ENCODE peak calls at places on chromosomes 11 and 22, in nine cellular contexts. A is kidney, J is PC-3, K is H9, F is aorta, M is neural progenitor cell, I is ovary, S is body of pancreas, Y is right lobe of liver. N is an unnamed sample.

GRCh38 chr11:77058900-77059299 is 7.9 kb upstream of the CAPN5 start:
- DNase-seq in A (no peak), J (no peak), K (no peak), F (no peak), M (no peak), I (no peak), S (no peak), Y (no peak), N (no peak)

GRCh38 chr11:19819148-19819547 is 106.5 kb downstream of the NAV2 start:
- DNase-seq in A (no peak), J (no peak), K (no peak), F (no peak), M (no peak), I (no peak), S (no peak), Y (no peak), N (no peak)

GRCh38 chr11:102727890-102728289 is 3.1 kb upstream of the MMP8 start:
- DNase-seq in A (no peak), J (peak), K (no peak), F (no peak), M (no peak), I (no peak), S (peak), Y (no peak), N (no peak)

GRCh38 chr11:109697140-109697843 is 275.3 kb downstream of the C11orf87 start:
- DNase-seq in A (no peak), J (peak), K (peak), F (no peak), M (peak), I (no peak), S (peak), Y (no peak), N (peak)

GRCh38 chr22:50247748-50248147 is 2.9 kb upstream of the TUBGCP6 start:
- DNase-seq in A (peak), J (peak), K (peak), F (no peak), M (peak), I (peak), S (peak), Y (no peak), N (peak)

GRCh38 chr11:132471491-132471890 is 1060.8 kb downstream of the OPCML start:
- DNase-seq in A (no peak), J (no peak), K (no peak), F (no peak), M (no peak), I (no peak), S (no peak), Y (no peak), N (no peak)

GRCh38 chr22:33726294-33726711 is 194.0 kb downstream of the LARGE1 start:
- DNase-seq in A (no peak), J (peak), K (no peak), F (no peak), M (no peak), I (no peak), S (peak), Y (no peak), N (no peak)

GRCh38 chr11:86214710-86215109 is 29.8 kb upstream of the EED start:
- DNase-seq in A (no peak), J (peak), K (no peak), F (no peak), M (no peak), I (no peak), S (no peak), Y (no peak), N (no peak)

GRCh38 chr11:82718307-82718706 is 15.4 kb downstream of the FAM181B start:
- DNase-seq in A (no peak), J (peak), K (peak), F (no peak), M (peak), I (peak), S (peak), Y (no peak), N (peak)

GRCh38 chr11:69818243-69819108 is 740 bp downstream of the FGF3 start:
- DNase-seq in A (no peak), J (no peak), K (no peak), F (no peak), M (peak), I (no peak), S (no peak), Y (no peak), N (no peak)

GRCh38 chr11:7906481-7906880 is 24.6 kb downstream of the OR10A6 start:
- DNase-seq in A (no peak), J (peak), K (no peak), F (no peak), M (no peak), I (no peak), S (no peak), Y (no peak), N (no peak)

GRCh38 chr11:128506384-128506783 is 81.0 kb downstream of the ETS1 start:
- DNase-seq in A (no peak), J (no peak), K (no peak), F (no peak), M (no peak), I (no peak), S (no peak), Y (no peak), N (no peak)

GRCh38 chr11:119023741-119024140 is 5.2 kb downstream of the TRAPPC4 start:
- DNase-seq in A (no peak), J (no peak), K (no peak), F (no peak), M (no peak), I (no peak), S (no peak), Y (no peak), N (no peak)

GRCh38 chr11:129141748-129142475 is 50.2 kb downstream of the ARHGAP32 start:
- DNase-seq in A (no peak), J (peak), K (no peak), F (no peak), M (no peak), I (no peak), S (no peak), Y (peak), N (no peak)

GRCh38 chr11:102012946-102013345 is 34.3 kb upstream of the CFAP300 start:
- DNase-seq in A (no peak), J (no peak), K (no peak), F (no peak), M (no peak), I (no peak), S (no peak), Y (no peak), N (no peak)

GRCh38 chr11:64186205-64187165 is 514 bp downstream of the STIP1 start:
- DNase-seq in A (no peak), J (no peak), K (no peak), F (no peak), M (peak), I (no peak), S (peak), Y (peak), N (peak)

GRCh38 chr11:88329563-88330250 is 7.8 kb downstream of the CTSC start:
- DNase-seq in A (no peak), J (no peak), K (no peak), F (no peak), M (no peak), I (no peak), S (no peak), Y (no peak), N (no peak)

GRCh38 chr11:46119352-46120216 is 1.7 kb downstream of the PHF21A start:
- DNase-seq in A (peak), J (peak), K (no peak), F (peak), M (peak), I (peak), S (peak), Y (peak), N (peak)

GRCh38 chr11:95453616-95454118 is 222.7 kb upstream of the SESN3 start:
- DNase-seq in A (peak), J (peak), K (no peak), F (peak), M (no peak), I (no peak), S (peak), Y (no peak), N (no peak)

GRCh38 chr22:19291218-19291579 is 320 bp downstream of the CLTCL1 start:
- DNase-seq in A (peak), J (no peak), K (peak), F (peak), M (peak), I (peak), S (peak), Y (peak), N (peak)

GRCh38 chr11:77109236-77110019 is 6.8 kb downstream of the OMP start:
- DNase-seq in A (no peak), J (no peak), K (no peak), F (no peak), M (no peak), I (no peak), S (no peak), Y (no peak), N (peak)

GRCh38 chr11:129743029-129743846 is 72.4 kb upstream of the TMEM45B start:
- DNase-seq in A (peak), J (no peak), K (no peak), F (no peak), M (peak), I (no peak), S (no peak), Y (peak), N (no peak)

GRCh38 chr22:49756656-49757055 is 71.0 kb downstream of the BRD1 start:
- DNase-seq in A (peak), J (no peak), K (no peak), F (no peak), M (no peak), I (no peak), S (no peak), Y (no peak), N (no peak)

GRCh38 chr11:117019871-117020270 is 78.4 kb downstream of the SIK3 start:
- DNase-seq in A (no peak), J (no peak), K (no peak), F (no peak), M (no peak), I (no peak), S (no peak), Y (no peak), N (no peak)

GRCh38 chr11:36577859-36578258 is 10.1 kb downstream of the RAG1 start:
- DNase-seq in A (no peak), J (peak), K (no peak), F (no peak), M (no peak), I (no peak), S (no peak), Y (no peak), N (no peak)

GRCh38 chr11:79471071-79471470 is 30.2 kb upstream of the TENM4 start:
- DNase-seq in A (no peak), J (peak), K (no peak), F (no peak), M (no peak), I (no peak), S (no peak), Y (no peak), N (no peak)

GRCh38 chr11:119764108-119764874 is 35.3 kb upstream of the NECTIN1 start:
- DNase-seq in A (peak), J (no peak), K (no peak), F (no peak), M (peak), I (no peak), S (peak), Y (peak), N (peak)

GRCh38 chr11:88384678-88385015 is 47.1 kb upstream of the CTSC start:
- DNase-seq in A (no peak), J (peak), K (no peak), F (no peak), M (peak), I (no peak), S (no peak), Y (no peak), N (no peak)

GRCh38 chr11:3101921-3102640 is 44.9 kb upstream of the CARS1 start:
- DNase-seq in A (peak), J (no peak), K (no peak), F (peak), M (no peak), I (no peak), S (no peak), Y (no peak), N (no peak)

GRCh38 chr11:2475151-2475918 is 30.5 kb downstream of the KCNQ1 start:
- DNase-seq in A (no peak), J (no peak), K (no peak), F (no peak), M (no peak), I (no peak), S (no peak), Y (no peak), N (no peak)

GRCh38 chr11:48003926-48004325 is 23.6 kb downstream of the PTPRJ start:
- DNase-seq in A (no peak), J (no peak), K (no peak), F (no peak), M (no peak), I (no peak), S (no peak), Y (no peak), N (no peak)

GRCh38 chr11:1830119-1830499 is 4.7 kb upstream of the SYT8 start:
- DNase-seq in A (peak), J (no peak), K (no peak), F (no peak), M (no peak), I (no peak), S (no peak), Y (no peak), N (no peak)

GRCh38 chr22:32698926-32699619 is 102.4 kb upstream of the TIMP3 start:
- DNase-seq in A (peak), J (no peak), K (no peak), F (no peak), M (no peak), I (no peak), S (peak), Y (no peak), N (peak)

GRCh38 chr11:10993186-10993585 is 135.3 kb upstream of the ZBED5 start:
- DNase-seq in A (no peak), J (no peak), K (no peak), F (no peak), M (no peak), I (no peak), S (no peak), Y (no peak), N (no peak)

GRCh38 chr11:96622026-96622634 is 232.3 kb downstream of the JRKL start:
- DNase-seq in A (peak), J (no peak), K (no peak), F (no peak), M (no peak), I (no peak), S (no peak), Y (no peak), N (no peak)

GRCh38 chr11:68903288-68903630 is 373 bp downstream of the MRPL21 start:
- DNase-seq in A (no peak), J (no peak), K (no peak), F (no peak), M (peak), I (no peak), S (no peak), Y (no peak), N (no peak)

GRCh38 chr11:9060700-9061111 is 30.7 kb downstream of the SCUBE2 start:
- DNase-seq in A (no peak), J (peak), K (peak), F (no peak), M (peak), I (no peak), S (no peak), Y (no peak), N (no peak)

GRCh38 chr11:134612416-134613030 is 200.5 kb upstream of the B3GAT1 start:
- DNase-seq in A (no peak), J (no peak), K (no peak), F (no peak), M (no peak), I (no peak), S (no peak), Y (no peak), N (no peak)
- H3K27ac ChIP-seq in A (no peak), J (no peak), K (no peak), F (no peak), M (no peak), I (no peak), S (no peak), Y (no peak), N (no peak)

GRCh38 chr22:37626556-37627075 is 12.9 kb upstream of the SH3BP1 start:
- DNase-seq in A (no peak), J (no peak), K (no peak), F (no peak), M (no peak), I (peak), S (no peak), Y (no peak), N (no peak)

GRCh38 chr22:37624876-37625275 is 14.6 kb upstream of the SH3BP1 start:
- DNase-seq in A (no peak), J (no peak), K (no peak), F (no peak), M (no peak), I (peak), S (no peak), Y (no peak), N (no peak)

GRCh38 chr22:37625737-37626136 is 13.7 kb upstream of the SH3BP1 start:
- DNase-seq in A (no peak), J (no peak), K (no peak), F (no peak), M (no peak), I (peak), S (no peak), Y (no peak), N (no peak)

GRCh38 chr22:37627091-37627490 is 12.4 kb upstream of the SH3BP1 start:
- DNase-seq in A (no peak), J (no peak), K (no peak), F (no peak), M (no peak), I (no peak), S (no peak), Y (no peak), N (no peak)

GRCh38 chr22:37626144-37626543 is 13.3 kb upstream of the SH3BP1 start:
- DNase-seq in A (peak), J (no peak), K (no peak), F (peak), M (no peak), I (peak), S (peak), Y (peak), N (peak)
- H3K27ac ChIP-seq in A (no peak), J (no peak), K (no peak), F (peak), M (no peak), I (peak), S (no peak), Y (peak), N (peak)

GRCh38 chr11:289145-289705 is 299 bp downstream of the PGGHG start:
- DNase-seq in A (no peak), J (no peak), K (no peak), F (no peak), M (no peak), I (peak), S (peak), Y (no peak), N (no peak)

GRCh38 chr11:292211-293121 is 3.5 kb downstream of the PGGHG start:
- DNase-seq in A (peak), J (no peak), K (no peak), F (peak), M (no peak), I (peak), S (no peak), Y (no peak), N (no peak)

GRCh38 chr11:291281-292210 is 2.6 kb downstream of the PGGHG start:
- DNase-seq in A (peak), J (no peak), K (no peak), F (peak), M (no peak), I (peak), S (peak), Y (peak), N (no peak)

GRCh38 chr11:289706-290620 is 1.0 kb downstream of the PGGHG start:
- DNase-seq in A (peak), J (no peak), K (peak), F (peak), M (no peak), I (peak), S (peak), Y (peak), N (no peak)

DNA sequence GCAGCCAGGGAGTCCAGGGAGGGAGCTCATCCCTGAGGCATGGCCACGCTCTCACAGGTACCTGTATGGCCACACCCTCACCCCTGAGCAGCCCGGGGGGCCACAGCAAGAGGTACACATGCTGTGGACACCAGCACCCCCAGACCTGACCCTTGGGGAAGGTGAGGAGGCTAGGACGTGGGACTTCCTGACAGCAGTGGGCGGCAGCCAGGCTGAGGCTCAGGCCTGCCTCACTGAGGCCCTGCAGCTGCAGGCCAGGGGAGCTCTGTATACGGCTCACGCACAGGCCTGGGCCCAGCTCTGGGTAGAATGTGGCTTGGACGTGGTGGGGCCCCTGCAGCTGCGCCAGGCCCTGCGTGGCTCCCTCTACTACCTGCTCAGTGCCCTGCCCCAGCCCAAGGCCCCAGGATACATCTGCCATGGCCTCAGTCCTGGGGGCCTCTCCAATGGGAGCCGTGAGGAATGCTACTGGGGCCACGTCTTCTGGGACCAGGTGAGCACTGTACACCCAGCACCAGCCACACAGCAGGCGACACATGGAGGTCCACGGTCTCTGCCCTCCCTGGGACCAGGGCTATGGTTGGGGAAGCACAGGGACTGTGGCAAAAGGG is 1.8 kb downstream of the PGGHG start:
- DNase-seq in A (peak), J (no peak), K (no peak), F (peak), M (no peak), I (peak), S (peak), Y (peak), N (no peak)
- H3K27ac ChIP-seq in A (no peak), J (no peak), K (no peak), F (no peak), M (no peak), I (no peak), S (peak), Y (no peak), N (no peak)

GRCh38 chr22:31223786-31224191 is 11.7 kb downstream of the LIMK2 start:
- DNase-seq in A (no peak), J (no peak), K (no peak), F (no peak), M (no peak), I (no peak), S (no peak), Y (no peak), N (no peak)
- H3K27ac ChIP-seq in A (no peak), J (no peak), K (no peak), F (no peak), M (no peak), I (no peak), S (peak), Y (no peak), N (peak)

N was measured in testis.